ENCODE peak calls at places on chromosomes 4 and X, in five cellular contexts. C is mucosa of descending colon, L is foreskin keratinocyte, M is cardiac muscle cell, Q is lung microvascular endothelial cell. S is an unnamed sample.

GRCh38 chr4:24644983-24645764 is 60.8 kb upstream of the DHX15 start:
- DNase-seq in M (no peak), C (no peak), L (peak), Q (no peak), S (no peak)

GRCh38 chr4:176339936-176340761 is 20.4 kb downstream of the SPCS3 start:
- DNase-seq in Q (no peak), C (no peak), M (no peak), L (no peak), S (no peak)

GRCh38 chrX:6012357-6012756 is 216.3 kb downstream of the NLGN4X start:
- DNase-seq in L (no peak), Q (no peak), C (no peak), M (no peak), S (no peak)

GRCh38 chrX:23982891-23983290 is 44.1 kb downstream of the KLHL15 start:
- DNase-seq in M (no peak), C (no peak), L (no peak), Q (no peak), S (no peak)

GRCh38 chr4:138107023-138107422 is 135.1 kb downstream of the SLC7A11 start:
- DNase-seq in C (no peak), Q (no peak), L (no peak), M (no peak), S (no peak)

GRCh38 chr4:82560853-82561744 is 689 bp downstream of the TMEM150C start:
- DNase-seq in C (no peak), L (no peak), M (no peak), Q (no peak), S (no peak)

GRCh38 chr4:77217526-77217925 is 60.5 kb downstream of the CCNG2 start:
- DNase-seq in Q (no peak), M (no peak), C (no peak), L (no peak), S (no peak)

GRCh38 chrX:150872773-150873336 is 25.6 kb downstream of the CD99L2 start:
- DNase-seq in M (no peak), L (no peak), C (no peak), Q (no peak), S (no peak)

GRCh38 chrX:140343226-140343873 is 161.5 kb downstream of the SOX3 start:
- DNase-seq in M (no peak), C (no peak), L (peak), Q (no peak), S (peak)

GRCh38 chrX:2698604-2699003 is 7.5 kb downstream of the CD99 start:
- DNase-seq in Q (no peak), C (no peak), M (no peak), L (peak), S (no peak)

GRCh38 chrX:131671714-131672113 is 127.8 kb downstream of the OR13H1 start:
- DNase-seq in M (no peak), C (no peak), Q (no peak), L (no peak), S (no peak)

GRCh38 chrX:40644821-40645358 is 2.5 kb downstream of the CXorf38 start:
- DNase-seq in C (peak), Q (peak), M (no peak), L (peak), S (peak)

GRCh38 chr4:89755210-89755609 is 81.8 kb downstream of the SNCA start:
- DNase-seq in Q (peak), L (no peak), C (no peak), M (no peak), S (no peak)

GRCh38 chrX:112687189-112687691 is 7.5 kb upstream of the LHFPL1 start:
- DNase-seq in L (no peak), C (no peak), M (no peak), Q (no peak), S (no peak)

GRCh38 chr4:41456559-41457101 is 81.3 kb upstream of the LIMCH1 start:
- DNase-seq in Q (no peak), L (no peak), C (no peak), M (no peak), S (no peak)

GRCh38 chrX:112849010-112849409 is 8.4 kb upstream of the AMOT start:
- DNase-seq in L (no peak), Q (no peak), C (no peak), M (no peak), S (no peak)

GRCh38 chr4:100428051-100428450 is 89.8 kb downstream of the EMCN start:
- DNase-seq in L (peak), M (no peak), Q (peak), C (no peak), S (peak)

GRCh38 chrX:1480082-1480785 is 27.5 kb upstream of the ASMTL start:
- DNase-seq in M (no peak), Q (peak), L (no peak), C (no peak), S (no peak)

GRCh38 chr4:165505991-165506779 is 127.4 kb downstream of the CPE start:
- DNase-seq in M (no peak), L (peak), C (no peak), Q (no peak), S (peak)

GRCh38 chr4:34972189-34972588 is 1272.1 kb downstream of the ARAP2 start:
- DNase-seq in C (no peak), L (peak), M (no peak), Q (no peak), S (no peak)

GRCh38 chrX:21581479-21581878 is 76.7 kb downstream of the KLHL34 start:
- DNase-seq in M (no peak), C (no peak), L (peak), Q (no peak), S (peak)

GRCh38 chrX:134623293-134624045 is 34.8 kb downstream of the PLAC1 start:
- DNase-seq in C (no peak), Q (peak), M (no peak), L (no peak), S (no peak)

GRCh38 chr4:86181585-86181984 is 178.3 kb downstream of the MAPK10 start:
- DNase-seq in M (no peak), C (no peak), L (no peak), Q (no peak), S (no peak)

GRCh38 chrX:45714864-45715263 is 514.2 kb upstream of the DIPK2B start:
- DNase-seq in L (peak), Q (peak), C (no peak), M (no peak), S (peak)

S was measured in mammary epithelial cell.